ENCODE peak calls at places on chromosomes 2 and 18, in nine cellular contexts. I is non-pigmented ciliary epithelial cell; L is amygdala; T is stimulated activated CD4-positive, alpha-beta T cell treated with anti-CD3 and anti-CD28 coated beads, Interleukin-4, amount 100 ng/mL, for 4 hours; U is heart right ventricle; S is cardiac septum; V is HL-60; R is neural progenitor cell; Y is activated T-cell treated with anti-CD3 and anti-CD28 coated beads for 4 hours. G is an unnamed sample.

GRCh38 chr2:237643582-237643981 is 16.2 kb downstream of the LRRFIP1 start:
- DNase-seq in I (no peak), L (no peak), T (no peak), U (no peak), S (no peak), V (no peak), R (no peak), Y (no peak), G (no peak)

GRCh38 chr18:5519448-5520362 is 24.1 kb downstream of the EPB41L3 start:
- DNase-seq in I (no peak), L (no peak), T (no peak), U (no peak), S (no peak), V (no peak), R (peak), Y (no peak), G (no peak)

GRCh38 chr2:210528716-210529115 is 27.7 kb upstream of the CPS1 start:
- DNase-seq in I (no peak), L (no peak), T (no peak), U (no peak), S (no peak), V (no peak), R (no peak), Y (no peak), G (no peak)

GRCh38 chr2:234047361-234047760 is 3.1 kb upstream of the SPP2 start:
- DNase-seq in I (no peak), L (no peak), T (no peak), U (no peak), S (no peak), V (no peak), R (no peak), Y (no peak), G (no peak)

GRCh38 chr18:25830787-25831186 is 259.6 kb downstream of the SS18 start:
- DNase-seq in I (peak), L (no peak), T (no peak), U (peak), S (no peak), V (no peak), R (no peak), Y (no peak), G (no peak)

GRCh38 chr2:217731805-217732204 is 271.0 kb downstream of the TNS1 start:
- DNase-seq in I (no peak), L (no peak), T (no peak), U (no peak), S (peak), V (no peak), R (no peak), Y (no peak), G (no peak)

GRCh38 chr2:231016576-231017249 is 20.6 kb upstream of the C2orf72 start:
- DNase-seq in I (no peak), L (no peak), T (no peak), U (no peak), S (no peak), V (peak), R (no peak), Y (no peak), G (no peak)

GRCh38 chr2:61328707-61329251 is 142.1 kb downstream of the USP34 start:
- DNase-seq in I (no peak), L (no peak), T (no peak), U (no peak), S (no peak), V (no peak), R (no peak), Y (no peak), G (no peak)

GRCh38 chr2:10097352-10098148 is 17.3 kb upstream of the CYS1 start:
- DNase-seq in I (no peak), L (no peak), T (peak), U (peak), S (peak), V (no peak), R (peak), Y (no peak), G (peak)

GRCh38 chr2:86333378-86333777 is 4.0 kb downstream of the REEP1 start:
- DNase-seq in I (no peak), L (no peak), T (no peak), U (no peak), S (no peak), V (no peak), R (no peak), Y (no peak), G (no peak)

GRCh38 chr18:5095239-5095638 is 101.8 kb downstream of the AKAIN1 start:
- DNase-seq in I (no peak), L (no peak), T (no peak), U (no peak), S (no peak), V (no peak), R (no peak), Y (no peak), G (no peak)

GRCh38 chr2:192016265-192016664 is 169.4 kb upstream of the CAVIN2 start:
- DNase-seq in I (no peak), L (no peak), T (no peak), U (no peak), S (no peak), V (no peak), R (no peak), Y (no peak), G (no peak)

GRCh38 chr18:79975985-79976680 is 11.7 kb downstream of the HSBP1L1 start:
- DNase-seq in I (no peak), L (no peak), T (no peak), U (peak), S (no peak), V (no peak), R (no peak), Y (no peak), G (no peak)

GRCh38 chr2:240340361-240340761 is 95.1 kb upstream of the GPC1 start:
- DNase-seq in I (no peak), L (no peak), T (no peak), U (no peak), S (peak), V (no peak), R (no peak), Y (no peak), G (no peak)

GRCh38 chr2:634670-635395 is 42.4 kb downstream of the TMEM18 start:
- DNase-seq in I (no peak), L (no peak), T (no peak), U (no peak), S (no peak), V (no peak), R (no peak), Y (no peak), G (no peak)

G was measured in activated naive CD4-positive, alpha-beta T cell treated with anti-CD3 and anti-CD28 coated beads, Interleukin-2, amount 50 U/mL, for 16 hours.